ENCODE peak calls at places on chromosomes 2 and 18, in six cellular contexts. One of them, this sample, is unnamed.

GRCh38 chr2:133442393-133442792 is 125.9 kb downstream of the NCKAP5 start:
- DNase-seq in psoas muscle: no peak
- DNase-seq in GM13976: no peak
- DNase-seq in AG09319: no peak
- DNase-seq in CD8-positive, alpha-beta T cell: no peak
- DNase-seq in foreskin fibroblast: no peak
- DNase-seq in this sample: no peak

GRCh38 chr2:146461068-146461467 is 1383.8 kb upstream of the ACVR2A start:
- DNase-seq in GM13976: no peak
- DNase-seq in CD8-positive, alpha-beta T cell: no peak
- DNase-seq in foreskin fibroblast: no peak
- DNase-seq in AG09319: no peak
- DNase-seq in psoas muscle: no peak
- DNase-seq in this sample: no peak

GRCh38 chr18:79884963-79885728 is 66.3 kb downstream of the SLC66A2 start:
- DNase-seq in AG09319: no peak
- DNase-seq in foreskin fibroblast: no peak
- DNase-seq in psoas muscle: peak
- DNase-seq in CD8-positive, alpha-beta T cell: no peak
- DNase-seq in GM13976: no peak
- DNase-seq in this sample: no peak

GRCh38 chr2:230899786-230900185 is 25.3 kb downstream of the GPR55 start:
- DNase-seq in GM13976: no peak
- DNase-seq in psoas muscle: no peak
- DNase-seq in foreskin fibroblast: no peak
- DNase-seq in CD8-positive, alpha-beta T cell: no peak
- DNase-seq in AG09319: no peak
- DNase-seq in this sample: no peak

GRCh38 chr2:204514439-204514838 is 30.8 kb upstream of the PARD3B start:
- DNase-seq in AG09319: no peak
- DNase-seq in GM13976: no peak
- DNase-seq in CD8-positive, alpha-beta T cell: no peak
- DNase-seq in foreskin fibroblast: no peak
- DNase-seq in psoas muscle: no peak
- DNase-seq in this sample: no peak

GRCh38 chr2:88180594-88181240 is 10.6 kb downstream of the THNSL2 start:
- DNase-seq in psoas muscle: no peak
- DNase-seq in GM13976: no peak
- DNase-seq in CD8-positive, alpha-beta T cell: no peak
- DNase-seq in foreskin fibroblast: peak
- DNase-seq in AG09319: peak
- DNase-seq in this sample: no peak

GRCh38 chr18:8538935-8539334 is 70.3 kb upstream of the RAB12 start:
- DNase-seq in AG09319: no peak
- DNase-seq in CD8-positive, alpha-beta T cell: no peak
- DNase-seq in foreskin fibroblast: no peak
- DNase-seq in psoas muscle: no peak
- DNase-seq in GM13976: no peak
- DNase-seq in this sample: no peak

GRCh38 chr18:22683196-22683676 is 249.9 kb upstream of the RBBP8 start:
- DNase-seq in GM13976: no peak
- DNase-seq in AG09319: peak
- DNase-seq in psoas muscle: no peak
- DNase-seq in foreskin fibroblast: no peak
- DNase-seq in CD8-positive, alpha-beta T cell: no peak
- DNase-seq in this sample: no peak

GRCh38 chr2:229230911-229231310 is 40.2 kb downstream of the PID1 start:
- DNase-seq in foreskin fibroblast: no peak
- DNase-seq in psoas muscle: peak
- DNase-seq in CD8-positive, alpha-beta T cell: no peak
- DNase-seq in GM13976: no peak
- DNase-seq in AG09319: no peak
- DNase-seq in this sample: no peak

GRCh38 chr2:98317214-98317613 is 29.0 kb upstream of the CNGA3 start:
- DNase-seq in foreskin fibroblast: no peak
- DNase-seq in GM13976: no peak
- DNase-seq in CD8-positive, alpha-beta T cell: no peak
- DNase-seq in psoas muscle: no peak
- DNase-seq in AG09319: no peak
- DNase-seq in this sample: no peak

GRCh38 chr2:25491966-25492532 is 150.3 kb upstream of the DNMT3A start:
- DNase-seq in foreskin fibroblast: peak
- DNase-seq in GM13976: no peak
- DNase-seq in CD8-positive, alpha-beta T cell: no peak
- DNase-seq in AG09319: no peak
- DNase-seq in psoas muscle: no peak
- DNase-seq in this sample: no peak

GRCh38 chr2:30666307-30666874 is 140.9 kb downstream of the CAPN13 start:
- DNase-seq in psoas muscle: no peak
- DNase-seq in GM13976: no peak
- DNase-seq in CD8-positive, alpha-beta T cell: no peak
- DNase-seq in foreskin fibroblast: peak
- DNase-seq in AG09319: peak
- DNase-seq in this sample: no peak

GRCh38 chr2:33018271-33018670 is 71.5 kb downstream of the LTBP1 start:
- DNase-seq in CD8-positive, alpha-beta T cell: no peak
- DNase-seq in foreskin fibroblast: peak
- DNase-seq in psoas muscle: no peak
- DNase-seq in GM13976: no peak
- DNase-seq in AG09319: no peak
- DNase-seq in this sample: no peak

GRCh38 chr2:152472524-152472923 is 137.6 kb downstream of the FMNL2 start:
- DNase-seq in GM13976: no peak
- DNase-seq in AG09319: no peak
- DNase-seq in psoas muscle: no peak
- DNase-seq in CD8-positive, alpha-beta T cell: no peak
- DNase-seq in foreskin fibroblast: no peak
- DNase-seq in this sample: no peak

GRCh38 chr2:201891676-201892075 is 85.3 kb downstream of the CDK15 start:
- DNase-seq in psoas muscle: no peak
- DNase-seq in foreskin fibroblast: no peak
- DNase-seq in GM13976: no peak
- DNase-seq in AG09319: no peak
- DNase-seq in CD8-positive, alpha-beta T cell: no peak
- DNase-seq in this sample: no peak

GRCh38 chr2:101308432-101309210 is at the start of gene RNF149:
- DNase-seq in foreskin fibroblast: peak
- DNase-seq in GM13976: peak
- DNase-seq in psoas muscle: peak
- DNase-seq in AG09319: peak
- DNase-seq in CD8-positive, alpha-beta T cell: peak
- DNase-seq in this sample: peak
- TF ChIP-seq CTCF in foreskin fibroblast: no peak
- TF ChIP-seq CTCF in GM13976: no peak
- TF ChIP-seq CTCF in psoas muscle: no peak
- TF ChIP-seq CTCF in AG09319: no peak
- TF ChIP-seq CTCF in CD8-positive, alpha-beta T cell: no peak
- TF ChIP-seq CTCF in this sample: no peak

GRCh38 chr2:167334343-167334742 is 446.1 kb downstream of the XIRP2 start:
- DNase-seq in AG09319: no peak
- DNase-seq in foreskin fibroblast: no peak
- DNase-seq in GM13976: no peak
- DNase-seq in psoas muscle: no peak
- DNase-seq in CD8-positive, alpha-beta T cell: no peak
- DNase-seq in this sample: no peak

GRCh38 chr2:167333245-167333644 is 445.0 kb downstream of the XIRP2 start:
- DNase-seq in AG09319: no peak
- DNase-seq in GM13976: no peak
- DNase-seq in CD8-positive, alpha-beta T cell: no peak
- DNase-seq in psoas muscle: no peak
- DNase-seq in foreskin fibroblast: no peak
- DNase-seq in this sample: no peak

GRCh38 chr2:167332358-167332757 is 444.1 kb downstream of the XIRP2 start:
- DNase-seq in AG09319: no peak
- DNase-seq in GM13976: no peak
- DNase-seq in CD8-positive, alpha-beta T cell: no peak
- DNase-seq in foreskin fibroblast: no peak
- DNase-seq in psoas muscle: no peak
- DNase-seq in this sample: no peak

GRCh38 chr2:167335627-167336026 is 447.3 kb downstream of the XIRP2 start:
- DNase-seq in foreskin fibroblast: peak
- DNase-seq in AG09319: no peak
- DNase-seq in psoas muscle: no peak
- DNase-seq in GM13976: no peak
- DNase-seq in CD8-positive, alpha-beta T cell: no peak
- DNase-seq in this sample: no peak

GRCh38 chr2:167331636-167332232 is 443.5 kb downstream of the XIRP2 start:
- DNase-seq in CD8-positive, alpha-beta T cell: no peak
- DNase-seq in AG09319: no peak
- DNase-seq in GM13976: no peak
- DNase-seq in foreskin fibroblast: no peak
- DNase-seq in psoas muscle: no peak
- DNase-seq in this sample: peak
- TF ChIP-seq CTCF in CD8-positive, alpha-beta T cell: no peak
- TF ChIP-seq CTCF in AG09319: no peak
- TF ChIP-seq CTCF in GM13976: no peak
- TF ChIP-seq CTCF in foreskin fibroblast: no peak
- TF ChIP-seq CTCF in psoas muscle: no peak
- TF ChIP-seq CTCF in this sample: peak

DNA sequence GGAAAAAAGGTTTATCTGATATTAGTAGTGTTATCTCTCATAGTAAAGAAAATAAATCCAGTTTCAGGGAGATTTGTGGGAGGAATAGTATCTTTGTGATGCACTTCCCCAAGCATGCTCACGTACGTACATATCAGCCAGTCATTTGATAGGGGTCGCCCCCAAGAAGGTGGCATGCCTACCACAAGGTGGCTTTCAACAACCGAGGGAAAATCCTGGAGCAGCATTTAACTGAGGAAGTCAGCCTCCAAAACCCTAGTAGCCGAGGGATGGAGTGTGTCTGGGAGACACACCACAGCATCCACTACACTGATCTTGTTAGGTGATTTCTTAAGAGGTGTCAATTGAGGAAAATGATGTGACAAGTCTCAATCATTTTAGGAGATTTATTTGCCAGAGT is 623.9 kb downstream of the NYAP2 start:
- DNase-seq in psoas muscle: no peak
- DNase-seq in CD8-positive, alpha-beta T cell: no peak
- DNase-seq in AG09319: no peak
- DNase-seq in GM13976: no peak
- DNase-seq in foreskin fibroblast: no peak
- DNase-seq in this sample: no peak
- TF ChIP-seq CTCF in psoas muscle: no peak
- TF ChIP-seq CTCF in CD8-positive, alpha-beta T cell: no peak
- TF ChIP-seq CTCF in AG09319: no peak
- TF ChIP-seq CTCF in GM13976: no peak
- TF ChIP-seq CTCF in foreskin fibroblast: no peak
- TF ChIP-seq CTCF in this sample: no peak

DNA sequence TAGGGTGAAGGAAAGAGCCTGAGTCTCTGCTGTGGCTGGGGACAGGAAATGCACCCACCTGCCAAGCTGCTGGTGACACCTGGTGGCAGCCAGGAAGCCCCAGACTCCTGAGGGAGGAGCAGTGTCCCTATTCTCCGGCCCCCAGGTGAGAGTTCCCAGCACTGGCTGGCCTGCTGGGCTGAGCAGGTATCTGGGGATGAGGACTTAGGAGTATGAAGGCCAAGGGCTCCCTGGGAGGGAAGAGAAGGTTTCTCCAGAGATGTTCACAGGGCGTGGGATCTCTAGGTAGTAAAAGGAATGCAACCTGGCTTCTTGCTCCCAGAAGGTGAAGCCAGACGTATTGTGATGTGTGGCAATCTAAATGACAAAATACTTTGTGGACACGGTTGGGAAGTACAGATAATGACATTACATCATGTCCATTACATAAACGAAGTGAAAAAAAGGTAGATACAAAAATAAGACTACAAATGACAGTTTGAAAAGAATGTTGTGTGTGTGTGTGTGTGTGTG is 75.8 kb upstream of the SLC1A4 start:
- DNase-seq in GM13976: no peak
- DNase-seq in psoas muscle: no peak
- DNase-seq in CD8-positive, alpha-beta T cell: peak
- DNase-seq in foreskin fibroblast: no peak
- DNase-seq in AG09319: no peak
- DNase-seq in this sample: no peak
- TF ChIP-seq CTCF in GM13976: peak
- TF ChIP-seq CTCF in psoas muscle: no peak
- TF ChIP-seq CTCF in CD8-positive, alpha-beta T cell: peak
- TF ChIP-seq CTCF in foreskin fibroblast: no peak
- TF ChIP-seq CTCF in AG09319: no peak
- TF ChIP-seq CTCF in this sample: peak

GRCh38 chr2:72815655-72816268 is 10.1 kb downstream of the EXOC6B start:
- DNase-seq in AG09319: no peak
- DNase-seq in foreskin fibroblast: peak
- DNase-seq in GM13976: no peak
- DNase-seq in psoas muscle: no peak
- DNase-seq in CD8-positive, alpha-beta T cell: no peak
- DNase-seq in this sample: no peak
- TF ChIP-seq CTCF in AG09319: no peak
- TF ChIP-seq CTCF in foreskin fibroblast: no peak
- TF ChIP-seq CTCF in GM13976: no peak
- TF ChIP-seq CTCF in psoas muscle: no peak
- TF ChIP-seq CTCF in CD8-positive, alpha-beta T cell: no peak
- TF ChIP-seq CTCF in this sample: no peak

GRCh38 chr2:190119948-190120347 is 57.4 kb upstream of the MSTN start:
- DNase-seq in foreskin fibroblast: no peak
- DNase-seq in AG09319: no peak
- DNase-seq in CD8-positive, alpha-beta T cell: peak
- DNase-seq in psoas muscle: no peak
- DNase-seq in GM13976: no peak
- DNase-seq in this sample: no peak

GRCh38 chr2:190119257-190119656 is 56.7 kb upstream of the MSTN start:
- DNase-seq in psoas muscle: no peak
- DNase-seq in CD8-positive, alpha-beta T cell: peak
- DNase-seq in GM13976: no peak
- DNase-seq in AG09319: no peak
- DNase-seq in foreskin fibroblast: no peak
- DNase-seq in this sample: no peak

GRCh38 chr2:190123956-190124355 is 61.4 kb upstream of the MSTN start:
- DNase-seq in GM13976: no peak
- DNase-seq in AG09319: no peak
- DNase-seq in CD8-positive, alpha-beta T cell: no peak
- DNase-seq in psoas muscle: no peak
- DNase-seq in foreskin fibroblast: peak
- DNase-seq in this sample: no peak

GRCh38 chr2:190117305-190117704 is 54.8 kb upstream of the MSTN start:
- DNase-seq in psoas muscle: no peak
- DNase-seq in CD8-positive, alpha-beta T cell: no peak
- DNase-seq in foreskin fibroblast: no peak
- DNase-seq in GM13976: no peak
- DNase-seq in AG09319: no peak
- DNase-seq in this sample: no peak

DNA sequence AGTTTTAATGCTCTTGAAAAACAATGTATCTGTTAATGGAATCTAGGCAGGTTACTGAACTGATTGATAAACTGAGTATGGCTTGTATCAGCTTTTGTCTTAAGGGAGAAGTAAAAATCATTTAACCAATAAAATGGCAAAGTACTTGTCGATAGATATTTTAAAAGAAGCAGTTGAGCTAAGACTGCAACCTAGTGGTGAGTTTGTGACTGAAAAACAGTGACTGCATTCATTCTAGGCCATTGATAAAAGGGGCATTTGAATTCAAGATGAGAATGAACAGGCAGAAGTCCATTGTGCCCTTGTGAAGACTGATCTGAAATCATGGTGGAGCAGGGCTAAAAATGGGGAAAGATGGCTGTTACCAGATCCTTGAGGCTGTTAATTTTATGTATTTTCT is 59.4 kb upstream of the MSTN start:
- DNase-seq in CD8-positive, alpha-beta T cell: no peak
- DNase-seq in GM13976: peak
- DNase-seq in foreskin fibroblast: peak
- DNase-seq in psoas muscle: no peak
- DNase-seq in AG09319: no peak
- DNase-seq in this sample: peak
- TF ChIP-seq CTCF in CD8-positive, alpha-beta T cell: no peak
- TF ChIP-seq CTCF in GM13976: peak
- TF ChIP-seq CTCF in foreskin fibroblast: peak
- TF ChIP-seq CTCF in psoas muscle: peak
- TF ChIP-seq CTCF in AG09319: peak
- TF ChIP-seq CTCF in this sample: peak